ENCODE peak calls at places on chromosomes 13 and 19, in ten cellular contexts. One of them, this sample, is unnamed.

GRCh38 chr13:42401376-42401775 is 129.4 kb downstream of the AKAP11 start:
- DNase-seq in HCEC 1CT: no peak
- DNase-seq in NCI-H2081: no peak
- DNase-seq in omental fat pad: no peak
- DNase-seq in CD4-positive, alpha-beta T cell: no peak
- DNase-seq in fibroblast of mammary gland: no peak
- DNase-seq in T-helper 2 cell: no peak
- DNase-seq in uterus: no peak
- DNase-seq in GM12878: no peak
- DNase-seq in HAP-1: no peak
- DNase-seq in this sample: peak; percentile 65

GRCh38 chr13:59392328-59392727 is 771.4 kb downstream of the DIAPH3 start:
- DNase-seq in HCEC 1CT: no peak
- DNase-seq in NCI-H2081: no peak
- DNase-seq in omental fat pad: no peak
- DNase-seq in CD4-positive, alpha-beta T cell: no peak
- DNase-seq in fibroblast of mammary gland: no peak
- DNase-seq in T-helper 2 cell: no peak
- DNase-seq in uterus: no peak
- DNase-seq in GM12878: no peak
- DNase-seq in HAP-1: no peak
- DNase-seq in this sample: no peak

GRCh38 chr13:114212096-114212495 is 22.6 kb upstream of the CDC16 start:
- DNase-seq in HCEC 1CT: peak; percentile 61
- DNase-seq in NCI-H2081: no peak
- DNase-seq in omental fat pad: no peak
- DNase-seq in CD4-positive, alpha-beta T cell: no peak
- DNase-seq in fibroblast of mammary gland: peak; percentile 77
- DNase-seq in T-helper 2 cell: peak; percentile 21
- DNase-seq in uterus: no peak
- DNase-seq in GM12878: no peak
- DNase-seq in HAP-1: no peak
- DNase-seq in this sample: no peak

GRCh38 chr19:45424191-45425058 is 708 bp upstream of the ERCC1 start:
- DNase-seq in HCEC 1CT: peak; percentile 99
- DNase-seq in NCI-H2081: no peak
- DNase-seq in omental fat pad: no peak
- DNase-seq in CD4-positive, alpha-beta T cell: no peak
- DNase-seq in fibroblast of mammary gland: peak; percentile 97
- DNase-seq in T-helper 2 cell: peak; percentile 44
- DNase-seq in uterus: peak; percentile 59
- DNase-seq in GM12878: no peak
- DNase-seq in HAP-1: peak; percentile 16
- DNase-seq in this sample: peak; percentile 98

GRCh38 chr13:114071991-114072390 is 60.4 kb downstream of the RASA3 start:
- DNase-seq in HCEC 1CT: no peak
- DNase-seq in NCI-H2081: no peak
- DNase-seq in omental fat pad: peak; percentile 14
- DNase-seq in CD4-positive, alpha-beta T cell: no peak
- DNase-seq in fibroblast of mammary gland: no peak
- DNase-seq in T-helper 2 cell: no peak
- DNase-seq in uterus: no peak
- DNase-seq in GM12878: no peak
- DNase-seq in HAP-1: no peak
- DNase-seq in this sample: no peak

GRCh38 chr13:86445584-86446140 is 646.4 kb upstream of the SLITRK6 start:
- DNase-seq in HCEC 1CT: no peak
- DNase-seq in NCI-H2081: no peak
- DNase-seq in omental fat pad: no peak
- DNase-seq in CD4-positive, alpha-beta T cell: no peak
- DNase-seq in fibroblast of mammary gland: no peak
- DNase-seq in T-helper 2 cell: no peak
- DNase-seq in uterus: no peak
- DNase-seq in GM12878: no peak
- DNase-seq in HAP-1: no peak
- DNase-seq in this sample: no peak

GRCh38 chr19:44684892-44685847 is 13.8 kb upstream of the CEACAM16 start:
- DNase-seq in HCEC 1CT: peak; percentile 95
- DNase-seq in NCI-H2081: no peak
- DNase-seq in omental fat pad: no peak
- DNase-seq in CD4-positive, alpha-beta T cell: no peak
- DNase-seq in fibroblast of mammary gland: peak; percentile 93
- DNase-seq in T-helper 2 cell: no peak
- DNase-seq in uterus: no peak
- DNase-seq in GM12878: no peak
- DNase-seq in HAP-1: peak; percentile 93
- DNase-seq in this sample: peak; percentile 66

GRCh38 chr19:35141627-35142401 is 1.2 kb upstream of the FXYD7 start:
- DNase-seq in HCEC 1CT: no peak
- DNase-seq in NCI-H2081: no peak
- DNase-seq in omental fat pad: no peak
- DNase-seq in CD4-positive, alpha-beta T cell: peak; percentile 16
- DNase-seq in fibroblast of mammary gland: no peak
- DNase-seq in T-helper 2 cell: peak; percentile 34
- DNase-seq in uterus: no peak
- DNase-seq in GM12878: no peak
- DNase-seq in HAP-1: no peak
- DNase-seq in this sample: no peak

GRCh38 chr19:41218249-41218614 is 791 bp upstream of the AXL start:
- DNase-seq in HCEC 1CT: no peak
- DNase-seq in NCI-H2081: no peak
- DNase-seq in omental fat pad: no peak
- DNase-seq in CD4-positive, alpha-beta T cell: no peak
- DNase-seq in fibroblast of mammary gland: no peak
- DNase-seq in T-helper 2 cell: no peak
- DNase-seq in uterus: no peak
- DNase-seq in GM12878: no peak
- DNase-seq in HAP-1: no peak
- DNase-seq in this sample: no peak